ENCODE peak calls at places on chromosomes 12 and 14, in four cellular contexts. J is GM12878, X is K562, E is HepG2. T is an unnamed sample.

GRCh38 chr12:55686366-55687010 is 21.2 kb downstream of the ITGA7 start:
- DNase-seq in J (no peak), X (no peak), E (no peak), T (no peak)

GRCh38 chr14:20873370-20874177 is 17.6 kb upstream of the RNASE3 start:
- DNase-seq in J (no peak), X (peak; percentile 44), E (peak; percentile 41), T (peak; percentile 87)

GRCh38 chr12:53561590-53561953 is 54.3 kb upstream of the NPFF start:
- DNase-seq in J (no peak), X (no peak), E (peak; percentile 56), T (peak; percentile 75)

GRCh38 chr12:51661199-51661598 is 70.2 kb downstream of the SCN8A start:
- DNase-seq in J (no peak), X (no peak), E (no peak), T (no peak)

GRCh38 chr12:13000935-13001724 is 1.1 kb upstream of the HEBP1 start:
- DNase-seq in J (no peak), X (peak; percentile 46), E (peak; percentile 23), T (peak; percentile 68)

GRCh38 chr14:42994001-42994736 is 1387.5 kb downstream of the LRFN5 start:
- DNase-seq in J (no peak), X (no peak), E (no peak), T (peak; percentile 3)

GRCh38 chr12:127127887-127128286 is 1139.1 kb upstream of the TMEM132C start:
- DNase-seq in J (no peak), X (no peak), E (no peak), T (no peak)

GRCh38 chr12:71562681-71563595 is 100.7 kb downstream of the ZFC3H1 start:
- DNase-seq in J (no peak), X (no peak), E (no peak), T (no peak)

GRCh38 chr12:19251481-19251880 is 121.9 kb downstream of the PLEKHA5 start:
- DNase-seq in J (no peak), X (no peak), E (no peak), T (no peak)

GRCh38 chr14:77032483-77032853 is 4.0 kb upstream of the IRF2BPL start:
- DNase-seq in J (no peak), X (no peak), E (no peak), T (no peak)

GRCh38 chr14:58059121-58059520 is 92.9 kb downstream of the ARMH4 start:
- DNase-seq in J (no peak), X (no peak), E (no peak), T (no peak)

GRCh38 chr14:66601932-66602578 is 94.1 kb downstream of the GPHN start:
- DNase-seq in J (peak; percentile 27), X (no peak), E (no peak), T (no peak)

GRCh38 chr12:115953031-115953430 is 324.5 kb downstream of the MED13L start:
- DNase-seq in J (no peak), X (no peak), E (no peak), T (no peak)

GRCh38 chr12:6959376-6960290 is 8.5 kb downstream of the PTPN6 start:
- DNase-seq in J (no peak), X (no peak), E (no peak), T (no peak)

GRCh38 chr12:6698352-6699046 is 2.1 kb downstream of the PIANP start:
- DNase-seq in J (no peak), X (no peak), E (no peak), T (no peak)

GRCh38 chr14:65258391-65258790 is 154.1 kb upstream of the FUT8 start:
- DNase-seq in J (no peak), X (no peak), E (peak; percentile 90), T (peak; percentile 25)

GRCh38 chr14:52265248-52265647 is 2.2 kb upstream of the PTGDR start:
- DNase-seq in J (no peak), X (no peak), E (no peak), T (no peak)

GRCh38 chr14:57845802-57846531 is 19.9 kb downstream of the SLC35F4 start:
- DNase-seq in J (no peak), X (no peak), E (no peak), T (no peak)

GRCh38 chr12:46050805-46051204 is 60.4 kb upstream of the SCAF11 start:
- DNase-seq in J (no peak), X (no peak), E (no peak), T (no peak)

GRCh38 chr14:76352639-76353281 is 23.2 kb upstream of the ESRRB start:
- DNase-seq in J (peak; percentile 4), X (peak; percentile 10), E (peak; percentile 43), T (peak; percentile 49)

GRCh38 chr12:115249878-115250277 is 565.9 kb upstream of the TBX3 start:
- DNase-seq in J (no peak), X (no peak), E (no peak), T (no peak)

GRCh38 chr12:90770861-90771260 is 184.1 kb downstream of the CCER1 start:
- DNase-seq in J (no peak), X (no peak), E (no peak), T (no peak)

GRCh38 chr12:102172436-102172835 is 25.2 kb downstream of the PMCH start:
- DNase-seq in J (no peak), X (no peak), E (no peak), T (no peak)

GRCh38 chr12:103373088-103373523 is 122.7 kb downstream of the C12orf42 start:
- DNase-seq in J (no peak), X (no peak), E (no peak), T (no peak)

GRCh38 chr14:101072945-101073597 is 169.5 kb upstream of the RTL1 start:
- DNase-seq in J (no peak), X (peak; percentile 54), E (peak; percentile 77), T (peak; percentile 97)

GRCh38 chr14:24993631-24994030 is 56.3 kb downstream of the STXBP6 start:
- DNase-seq in J (no peak), X (no peak), E (no peak), T (no peak)

GRCh38 chr14:67263499-67264149 is 22.4 kb downstream of the PALS1 start:
- DNase-seq in J (no peak), X (no peak), E (no peak), T (no peak)

GRCh38 chr12:68440068-68440581 is 108.0 kb upstream of the MDM1 start:
- DNase-seq in J (no peak), X (no peak), E (no peak), T (no peak)

DNA sequence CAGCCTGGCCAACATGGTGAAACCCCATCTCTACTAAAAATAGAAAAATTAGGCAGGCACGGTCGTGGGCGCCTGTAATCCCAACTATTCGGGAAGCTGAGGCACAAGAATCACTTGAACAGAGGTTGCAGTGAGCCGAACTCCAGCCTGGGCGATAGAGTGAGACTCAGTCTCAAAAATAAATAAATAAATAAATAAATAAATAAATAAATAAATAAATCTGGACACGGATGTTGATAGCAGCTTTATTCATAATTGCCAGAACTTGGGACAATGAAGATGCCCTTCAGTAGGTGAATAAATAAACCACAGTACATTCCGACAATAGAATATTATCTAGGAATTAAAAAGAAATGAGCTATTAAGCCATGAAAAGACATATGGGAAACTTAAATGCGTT is 31.1 kb downstream of the TMEM30B start:
- DNase-seq in J (no peak), X (no peak), E (no peak), T (no peak)
- TF ChIP-seq POLR2AphosphoS2 in J (no peak), X (no peak), E (no peak), T (no peak)

DNA sequence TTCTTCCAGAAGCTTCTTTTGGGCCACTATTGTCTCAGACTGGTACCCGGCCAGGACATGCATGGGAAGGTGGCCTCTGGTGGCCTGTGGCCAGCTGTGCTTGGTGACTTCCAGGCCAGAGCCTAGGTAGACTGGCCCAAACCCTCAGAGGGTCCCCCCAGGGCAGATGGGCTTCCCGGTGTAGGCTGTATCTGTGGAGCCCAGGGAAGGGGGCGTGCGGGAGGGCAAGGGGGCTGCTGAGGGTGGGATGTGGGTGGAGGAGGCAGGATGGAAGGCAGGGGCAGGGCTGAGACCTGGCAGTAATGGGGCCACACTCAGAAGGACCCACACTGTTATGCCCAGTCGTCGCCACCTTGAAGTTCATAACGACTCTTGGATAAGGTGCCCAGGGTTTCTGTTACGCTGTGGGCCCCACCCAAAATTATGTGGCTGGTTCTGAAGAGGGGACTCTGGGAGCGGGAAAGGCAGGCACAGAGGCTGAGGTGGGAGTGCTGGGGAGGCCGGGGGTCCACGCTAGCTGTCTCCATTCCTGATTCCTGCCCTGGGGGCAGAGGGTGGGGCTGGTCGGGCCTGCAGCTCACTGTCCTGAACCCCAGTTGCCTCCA is 52.1 kb downstream of the KIF26A start:
- DNase-seq in J (no peak), X (no peak), E (no peak), T (no peak)
- TF ChIP-seq POLR2AphosphoS2 in J (no peak), X (no peak), E (no peak), T (no peak)

GRCh38 chr12:31324845-31325523 is 966 bp downstream of the SINHCAF start:
- DNase-seq in J (no peak), X (peak; percentile 52), E (no peak), T (peak; percentile 25)

GRCh38 chr12:31324116-31324844 is 1.7 kb downstream of the SINHCAF start:
- DNase-seq in J (no peak), X (peak; percentile 51), E (peak; percentile 78), T (peak; percentile 72)

GRCh38 chr12:31322651-31323248 is 3.2 kb downstream of the SINHCAF start:
- DNase-seq in J (no peak), X (no peak), E (no peak), T (peak; percentile 43)

GRCh38 chr12:31321565-31322228 is 4.3 kb downstream of the SINHCAF start:
- DNase-seq in J (no peak), X (no peak), E (no peak), T (no peak)

GRCh38 chr12:31323466-31324115 is 2.4 kb downstream of the SINHCAF start:
- DNase-seq in J (no peak), X (peak; percentile 44), E (no peak), T (peak; percentile 41)
- TF ChIP-seq POLR2AphosphoS2 in J (no peak), X (no peak), E (no peak), T (no peak)

DNA sequence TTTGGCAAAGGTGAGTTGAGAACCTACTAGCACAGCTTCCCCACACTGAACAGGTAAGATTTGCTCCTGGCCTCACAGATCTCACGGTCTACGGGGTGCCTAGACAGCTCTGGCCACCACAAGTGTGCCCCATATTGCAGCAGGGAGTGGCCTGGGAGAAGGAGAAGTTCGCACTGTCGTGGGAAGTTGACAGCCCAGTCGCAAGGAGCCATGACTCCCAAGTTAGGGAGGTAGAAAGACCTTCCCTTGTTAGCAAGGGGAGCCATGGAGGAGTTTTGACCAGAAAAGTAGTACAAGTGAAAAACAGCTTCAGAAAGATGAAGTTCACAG is 316.3 kb downstream of the BCL11B start:
- DNase-seq in J (no peak), X (no peak), E (no peak), T (no peak)
- TF ChIP-seq POLR2AphosphoS2 in J (no peak), X (no peak), E (no peak), T (no peak)

GRCh38 chr12:100293017-100293416 is 26.0 kb downstream of the SCYL2 start:
- DNase-seq in J (no peak), X (no peak), E (no peak), T (no peak)
- TF ChIP-seq POLR2AphosphoS2 in J (no peak), X (no peak), E (no peak), T (no peak)

GRCh38 chr14:81771876-81772275 is 238.2 kb upstream of the SEL1L start:
- DNase-seq in J (no peak), X (no peak), E (no peak), T (no peak)

GRCh38 chr14:81766597-81766996 is 232.9 kb upstream of the SEL1L start:
- DNase-seq in J (no peak), X (no peak), E (no peak), T (no peak)

GRCh38 chr14:81765654-81766275 is 232.1 kb upstream of the SEL1L start:
- DNase-seq in J (no peak), X (no peak), E (no peak), T (no peak)

GRCh38 chr14:81772391-81772790 is 238.7 kb upstream of the SEL1L start:
- DNase-seq in J (no peak), X (no peak), E (no peak), T (no peak)

GRCh38 chr14:81767266-81767987 is 233.8 kb upstream of the SEL1L start:
- DNase-seq in J (no peak), X (no peak), E (no peak), T (no peak)
- TF ChIP-seq POLR2AphosphoS2 in J (no peak), X (no peak), E (no peak), T (no peak)

GRCh38 chr14:92317511-92317910 is 5.5 kb upstream of the SLC24A4 start:
- DNase-seq in J (no peak), X (no peak), E (no peak), T (no peak)
- TF ChIP-seq POLR2AphosphoS2 in J (no peak), X (no peak), E (no peak), T (no peak)

T was measured in A549.